ENCODE peak calls at places on chromosomes 6 and 20, in seven cellular contexts. T, B, K, U, N, R and W are unnamed samples.

GRCh38 chr6:110520992-110521543 is 44.7 kb upstream of the SLC22A16 start:
- DNase-seq in U (no peak), N (no peak), R (no peak), B (no peak), T (no peak), K (no peak), W (no peak)

GRCh38 chr6:116218172-116218633 is 35.7 kb downstream of the TSPYL4 start:
- DNase-seq in U (no peak), B (no peak), T (no peak), R (no peak), K (no peak), N (no peak), W (no peak)

GRCh38 chr6:149831380-149831820 is 32.8 kb downstream of the LRP11 start:
- DNase-seq in N (no peak), K (no peak), B (no peak), R (no peak), U (no peak), T (no peak), W (no peak)

GRCh38 chr6:17393335-17394191 is at the start of gene CAP2:
- DNase-seq in U (peak), B (peak), R (no peak), T (peak), K (peak), N (peak), W (peak)

GRCh38 chr6:134689676-134690447 is 260.0 kb downstream of the ALDH8A1 start:
- DNase-seq in N (no peak), B (no peak), T (no peak), R (no peak), U (no peak), K (no peak), W (no peak)

GRCh38 chr6:16319813-16320532 is 81.6 kb downstream of the GMPR start:
- DNase-seq in T (no peak), N (no peak), U (peak), B (no peak), K (no peak), R (peak), W (no peak)

GRCh38 chr6:46044876-46045617 is 29.4 kb upstream of the CLIC5 start:
- DNase-seq in U (peak), R (no peak), N (no peak), T (no peak), K (no peak), B (no peak), W (no peak)

GRCh38 chr6:120111001-120111400 is 761.4 kb upstream of the MAN1A1 start:
- DNase-seq in R (no peak), T (no peak), N (no peak), K (no peak), B (no peak), U (no peak), W (no peak)

GRCh38 chr20:64102647-64103354 is 4.6 kb downstream of the NPBWR2 start:
- DNase-seq in B (no peak), R (peak), K (no peak), U (no peak), N (peak), T (peak), W (peak)

GRCh38 chr6:74611220-74611619 is 594.6 kb downstream of the COL12A1 start:
- DNase-seq in K (no peak), B (no peak), U (no peak), R (no peak), N (no peak), T (no peak), W (no peak)

GRCh38 chr6:53974941-53975340 is 136.3 kb upstream of the MLIP start:
- DNase-seq in R (no peak), N (no peak), K (no peak), U (no peak), T (no peak), B (no peak), W (no peak)

GRCh38 chr6:11218827-11219826 is 13.3 kb downstream of the NEDD9 start:
- DNase-seq in U (peak), N (no peak), K (peak), R (no peak), B (no peak), T (no peak), W (no peak)

GRCh38 chr6:7323074-7323473 is 10.1 kb upstream of the SSR1 start:
- DNase-seq in R (no peak), K (no peak), B (no peak), U (no peak), T (no peak), N (no peak), W (no peak)

GRCh38 chr6:161292650-161293281 is 18.9 kb upstream of the AGPAT4 start:
- DNase-seq in T (no peak), N (no peak), U (no peak), K (no peak), R (no peak), B (no peak), W (no peak)

GRCh38 chr6:87772597-87773530 is 70.8 kb upstream of the AKIRIN2 start:
- DNase-seq in T (no peak), R (no peak), U (peak), B (no peak), N (peak), K (no peak), W (no peak)

GRCh38 chr6:163694988-163695942 is 280.7 kb downstream of the QKI start:
- DNase-seq in U (no peak), N (no peak), K (no peak), B (no peak), R (no peak), T (no peak), W (no peak)

GRCh38 chr20:33165416-33166055 is 2.4 kb upstream of the BPIFA2 start:
- DNase-seq in T (no peak), N (no peak), U (no peak), R (no peak), K (no peak), B (no peak), W (no peak)

GRCh38 chr6:138572200-138572875 is 73.0 kb upstream of the NHSL1 start:
- DNase-seq in K (peak), B (peak), N (peak), U (peak), R (peak), T (peak), W (peak)

GRCh38 chr6:153662982-153663381 is 376.1 kb upstream of the OPRM1 start:
- DNase-seq in B (no peak), K (no peak), R (no peak), N (no peak), T (no peak), U (no peak), W (no peak)

GRCh38 chr20:50052952-50053789 is 59.8 kb downstream of the UBE2V1 start:
- DNase-seq in B (no peak), R (no peak), U (no peak), K (no peak), N (no peak), T (peak), W (no peak)

GRCh38 chr6:146889303-146889702 is 290.5 kb downstream of the ADGB start:
- DNase-seq in N (no peak), U (no peak), B (no peak), R (no peak), K (no peak), T (no peak), W (no peak)

GRCh38 chr6:65059568-65059967 is 647.5 kb downstream of the EYS start:
- DNase-seq in U (no peak), B (no peak), N (no peak), T (no peak), R (no peak), K (no peak), W (no peak)

GRCh38 chr6:127938701-127939100 is 37.8 kb upstream of the THEMIS start:
- DNase-seq in B (no peak), T (no peak), N (no peak), U (peak), R (no peak), K (no peak), W (no peak)

GRCh38 chr20:24771651-24772061 is 177.4 kb upstream of the CST7 start:
- DNase-seq in B (no peak), N (no peak), T (no peak), K (peak), R (no peak), U (no peak), W (peak)

GRCh38 chr6:105932440-105932839 is 153.7 kb upstream of the PRDM1 start:
- DNase-seq in B (no peak), N (no peak), U (peak), T (no peak), K (no peak), R (no peak), W (no peak)

GRCh38 chr6:42041131-42042055 is 8.9 kb upstream of the TAF8 start:
- DNase-seq in N (peak), U (no peak), T (no peak), B (no peak), K (no peak), R (no peak), W (no peak)

GRCh38 chr6:14516947-14517346 is 399.4 kb downstream of the CD83 start:
- DNase-seq in B (no peak), N (no peak), K (no peak), T (no peak), U (no peak), R (no peak), W (no peak)

GRCh38 chr6:111184827-111185567 is 97.7 kb downstream of the SLC16A10 start:
- DNase-seq in N (no peak), K (no peak), U (no peak), B (no peak), R (no peak), T (no peak), W (no peak)

GRCh38 chr20:64232794-64233193 is 22.8 kb upstream of the PCMTD2 start:
- DNase-seq in N (no peak), T (no peak), R (peak), K (no peak), B (no peak), U (no peak), W (no peak)

GRCh38 chr20:62183426-62184142 is 756 bp downstream of the MTG2 start:
- DNase-seq in K (no peak), B (no peak), R (no peak), T (no peak), N (peak), U (peak), W (no peak)

GRCh38 chr6:41691426-41692079 is 43.9 kb downstream of the TFEB start:
- DNase-seq in K (no peak), B (no peak), N (no peak), R (no peak), U (no peak), T (no peak), W (peak)

GRCh38 chr6:148857817-148858390 is 111.1 kb downstream of the UST start:
- DNase-seq in U (peak), K (no peak), T (no peak), R (no peak), N (no peak), B (no peak), W (no peak)

GRCh38 chr20:32316667-32317066 is 39.2 kb downstream of the KIF3B start:
- DNase-seq in U (no peak), R (no peak), N (no peak), T (no peak), K (no peak), B (no peak), W (no peak)

GRCh38 chr6:82484001-82484400 is 120.4 kb downstream of the TPBG start:
- DNase-seq in N (no peak), K (no peak), U (no peak), B (no peak), R (no peak), T (no peak), W (no peak)

GRCh38 chr6:110816677-110817076 is 1.4 kb upstream of the CDK19 start:
- DNase-seq in R (no peak), T (no peak), K (no peak), N (no peak), U (no peak), B (no peak), W (no peak)

GRCh38 chr20:3707508-3707899 is 4.9 kb downstream of the SIGLEC1 start:
- DNase-seq in R (no peak), B (no peak), U (no peak), K (no peak), T (no peak), N (no peak), W (no peak)

GRCh38 chr6:14455942-14456648 is 338.5 kb downstream of the CD83 start:
- DNase-seq in K (no peak), N (no peak), R (no peak), T (no peak), U (no peak), B (no peak), W (no peak)

GRCh38 chr20:38833857-38834164 is 28.3 kb downstream of the PPP1R16B start:
- DNase-seq in K (no peak), R (no peak), B (no peak), U (no peak), N (no peak), T (no peak), W (no peak)

GRCh38 chr20:63343460-63344150 is 17.5 kb downstream of the CHRNA4 start:
- DNase-seq in U (no peak), T (no peak), R (no peak), N (no peak), K (no peak), B (no peak), W (no peak)